ENCODE peak calls at places on chromosomes 12 and 14, in five cellular contexts. One of them, this sample, is unnamed.

GRCh38 chr14:63563370-63564026 is 20.3 kb upstream of the PPP2R5E start:
- DNase-seq in keratinocyte: no peak
- DNase-seq in Panc1: no peak
- DNase-seq in T1000: no peak
- DNase-seq in naive B cell: no peak
- DNase-seq in this sample: no peak

GRCh38 chr14:97266653-97267052 is 469.5 kb downstream of the VRK1 start:
- DNase-seq in keratinocyte: no peak
- DNase-seq in Panc1: no peak
- DNase-seq in T1000: peak; percentile 13
- DNase-seq in naive B cell: no peak
- DNase-seq in this sample: no peak

GRCh38 chr12:79673334-79673733 is 17.4 kb downstream of the PAWR start:
- DNase-seq in keratinocyte: no peak
- DNase-seq in Panc1: no peak
- DNase-seq in T1000: no peak
- DNase-seq in naive B cell: peak; percentile 29
- DNase-seq in this sample: no peak

GRCh38 chr12:120955232-120955631 is 23.1 kb upstream of the HNF1A start:
- DNase-seq in keratinocyte: peak; percentile 66
- DNase-seq in Panc1: no peak
- DNase-seq in T1000: no peak
- DNase-seq in naive B cell: no peak
- DNase-seq in this sample: no peak

GRCh38 chr12:3257411-3257810 is 180.2 kb downstream of the TSPAN9 start:
- DNase-seq in keratinocyte: no peak
- DNase-seq in Panc1: no peak
- DNase-seq in T1000: no peak
- DNase-seq in naive B cell: no peak
- DNase-seq in this sample: no peak

GRCh38 chr12:55637467-55637866 is 775 bp downstream of the OR10P1 start:
- DNase-seq in keratinocyte: no peak
- DNase-seq in Panc1: no peak
- DNase-seq in T1000: no peak
- DNase-seq in naive B cell: no peak
- DNase-seq in this sample: no peak

GRCh38 chr14:21467620-21468019 is 9.1 kb downstream of the RAB2B start:
- DNase-seq in keratinocyte: no peak
- DNase-seq in Panc1: no peak
- DNase-seq in T1000: no peak
- DNase-seq in naive B cell: no peak
- DNase-seq in this sample: no peak

GRCh38 chr14:60777856-60778578 is 43.5 kb downstream of the MNAT1 start:
- DNase-seq in keratinocyte: no peak
- DNase-seq in Panc1: no peak
- DNase-seq in T1000: peak; percentile 24
- DNase-seq in naive B cell: no peak
- DNase-seq in this sample: no peak

GRCh38 chr12:116594325-116595038 is 35.3 kb downstream of the MAP1LC3B2 start:
- DNase-seq in keratinocyte: no peak
- DNase-seq in Panc1: no peak
- DNase-seq in T1000: no peak
- DNase-seq in naive B cell: peak; percentile 87
- DNase-seq in this sample: no peak

GRCh38 chr12:89733579-89734201 is 25.1 kb upstream of the ATP2B1 start:
- DNase-seq in keratinocyte: peak; percentile 70
- DNase-seq in Panc1: no peak
- DNase-seq in T1000: no peak
- DNase-seq in naive B cell: no peak
- DNase-seq in this sample: peak; percentile 12